ENCODE peak calls at places on chromosomes 11 and 22, in eight cellular contexts. T is aorta, V is heart right ventricle, N is body of pancreas, J is cardiac muscle cell, H is Caco-2, R is lower lobe of right lung, D is MM.1S. M is an unnamed sample.

GRCh38 chr22:36497910-36498669 is 8.8 kb downstream of the FOXRED2 start:
- DNase-seq in T (no peak), V (no peak), N (no peak), J (no peak), H (peak; percentile 24), R (no peak), D (no peak), M (no peak)

GRCh38 chr11:22465620-22466019 is 127.4 kb downstream of the SLC17A6 start:
- DNase-seq in T (no peak), V (no peak), N (no peak), J (no peak), H (no peak), R (no peak), D (no peak), M (peak; percentile 67)

GRCh38 chr11:75078233-75078632 is 18.4 kb downstream of the OR2AT4 start:
- DNase-seq in T (no peak), V (no peak), N (no peak), J (no peak), H (no peak), R (no peak), D (no peak), M (peak; percentile 12)

GRCh38 chr11:132632641-132633124 is 899.6 kb downstream of the OPCML start:
- DNase-seq in T (no peak), V (no peak), N (peak; percentile 16), J (peak; percentile 94), H (no peak), R (no peak), D (no peak), M (peak; percentile 99)

GRCh38 chr11:73389134-73389525 is 12.9 kb downstream of the RELT start:
- DNase-seq in T (no peak), V (no peak), N (no peak), J (no peak), H (no peak), R (no peak), D (no peak), M (no peak)

GRCh38 chr11:119101367-119101758 is 290 bp downstream of the DPAGT1 start:
- DNase-seq in T (no peak), V (no peak), N (no peak), J (no peak), H (no peak), R (no peak), D (peak; percentile 66), M (no peak)

GRCh38 chr11:65208785-65209710 is 27.3 kb downstream of the CAPN1 start:
- DNase-seq in T (no peak), V (no peak), N (no peak), J (no peak), H (no peak), R (no peak), D (no peak), M (no peak)

GRCh38 chr11:3605721-3606324 is 36.0 kb downstream of the ART5 start:
- DNase-seq in T (no peak), V (no peak), N (no peak), J (no peak), H (peak; percentile 54), R (no peak), D (no peak), M (no peak)

GRCh38 chr11:93857413-93858185 is 7.2 kb upstream of the VSTM5 start:
- DNase-seq in T (no peak), V (no peak), N (no peak), J (no peak), H (no peak), R (no peak), D (no peak), M (peak; percentile 29)

GRCh38 chr11:2385156-2386151 is 8.3 kb downstream of the CD81 start:
- DNase-seq in T (no peak), V (peak; percentile 15), N (no peak), J (no peak), H (no peak), R (no peak), D (peak; percentile 61), M (no peak)

GRCh38 chr11:66688561-66689534 is 11.2 kb upstream of the RBM4B start:
- DNase-seq in T (no peak), V (no peak), N (no peak), J (no peak), H (peak; percentile 54), R (no peak), D (no peak), M (no peak)

GRCh38 chr11:124086447-124086846 is 28.8 kb upstream of the VWA5A start:
- DNase-seq in T (no peak), V (no peak), N (no peak), J (no peak), H (no peak), R (no peak), D (no peak), M (no peak)

GRCh38 chr11:122172352-122173073 is 56.5 kb upstream of the BLID start:
- DNase-seq in T (no peak), V (no peak), N (no peak), J (no peak), H (no peak), R (no peak), D (no peak), M (no peak)

GRCh38 chr22:17633998-17634323 is 4.6 kb upstream of the BCL2L13 start:
- DNase-seq in T (no peak), V (no peak), N (no peak), J (no peak), H (no peak), R (no peak), D (no peak), M (no peak)

GRCh38 chr22:20727118-20728015 is 46.5 kb upstream of the SERPIND1 start:
- DNase-seq in T (no peak), V (no peak), N (no peak), J (no peak), H (no peak), R (no peak), D (no peak), M (no peak)

GRCh38 chr22:24948356-24949202 is 2.1 kb upstream of the LHFPL7 start:
- DNase-seq in T (no peak), V (no peak), N (peak; percentile 84), J (no peak), H (no peak), R (no peak), D (no peak), M (no peak)

GRCh38 chr11:569273-569885 is 6.9 kb upstream of the PHRF1 start:
- DNase-seq in T (no peak), V (peak; percentile 78), N (no peak), J (no peak), H (no peak), R (no peak), D (peak; percentile 2), M (no peak)

GRCh38 chr11:102900346-102900745 is 25.6 kb upstream of the MMP12 start:
- DNase-seq in T (no peak), V (no peak), N (no peak), J (no peak), H (no peak), R (no peak), D (no peak), M (no peak)

DNA sequence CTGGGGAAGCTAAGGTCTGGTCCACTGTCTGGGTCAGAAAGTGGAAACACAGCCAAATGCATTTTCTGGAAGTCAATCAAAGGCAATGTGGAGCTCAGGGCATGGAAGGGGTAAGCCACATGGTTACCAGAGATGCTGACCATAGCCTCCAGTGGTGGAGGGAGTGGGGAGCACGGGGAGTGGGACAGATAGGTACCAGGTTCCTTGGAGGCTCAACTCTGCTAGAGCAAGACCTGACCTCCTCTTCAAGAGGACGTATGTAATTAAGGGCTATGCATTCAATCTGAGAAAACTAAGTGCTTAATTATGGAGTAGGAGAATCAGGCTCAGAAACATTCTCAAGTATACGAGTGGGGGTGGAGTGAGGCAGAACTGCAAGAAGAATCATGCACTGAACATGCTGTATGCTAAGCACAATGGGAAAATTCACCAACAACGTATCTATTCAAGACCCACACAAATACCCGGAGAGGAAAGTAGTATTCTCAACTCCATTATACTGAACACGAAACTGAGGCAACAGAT is 65.2 kb upstream of the PHOX2A start:
- DNase-seq in T (no peak), V (no peak), N (no peak), J (no peak), H (no peak), R (no peak), D (no peak), M (no peak)
- H3K4me3 ChIP-seq in T (no peak overlapping the region), V (no peak overlapping the region), N (no peak overlapping the region), J (no peak overlapping the region), H (no peak overlapping the region), R (no peak overlapping the region), D (no peak overlapping the region), M (no peak overlapping the region)

DNA sequence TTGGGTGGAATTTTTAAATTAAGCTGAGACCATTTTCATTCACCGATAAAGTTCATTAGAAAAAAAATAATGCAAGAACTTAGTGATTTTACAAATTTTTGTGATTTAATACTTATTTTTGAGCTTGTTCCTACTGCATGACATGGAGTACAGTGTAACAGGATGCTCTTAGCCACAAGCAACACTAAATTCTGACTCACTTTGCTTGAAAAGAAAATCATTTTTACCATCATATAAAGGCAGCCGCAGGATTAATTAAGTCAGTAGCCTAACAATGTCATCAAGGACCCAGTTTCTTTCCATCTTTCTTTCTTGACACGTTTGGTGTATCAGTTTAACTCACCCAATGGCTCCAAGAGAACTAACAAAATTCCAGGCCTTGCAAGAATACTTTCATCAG is 540.3 kb upstream of the LUZP2 start:
- DNase-seq in T (no peak), V (no peak), N (no peak), J (no peak), H (no peak), R (no peak), D (no peak), M (no peak)
- H3K4me3 ChIP-seq in T (no peak overlapping the region), V (no peak overlapping the region), N (no peak overlapping the region), J (no peak overlapping the region), H (no peak overlapping the region), R (no peak overlapping the region), D (no peak overlapping the region), M (no peak overlapping the region)

GRCh38 chr11:106105986-106106385 is 28.5 kb downstream of the AASDHPPT start:
- DNase-seq in T (no peak), V (no peak), N (no peak), J (no peak), H (no peak), R (no peak), D (no peak), M (no peak)
- H3K4me3 ChIP-seq in T (no peak overlapping the region), V (no peak overlapping the region), N (no peak overlapping the region), J (no peak overlapping the region), H (no peak overlapping the region), R (no peak overlapping the region), D (no peak overlapping the region), M (no peak overlapping the region)

GRCh38 chr22:44848296-44848741 is 95.9 kb downstream of the ARHGAP8 start:
- DNase-seq in T (peak; percentile 8), V (no peak), N (no peak), J (peak; percentile 46), H (no peak), R (no peak), D (no peak), M (no peak)

GRCh38 chr22:44846726-44847275 is 94.4 kb downstream of the ARHGAP8 start:
- DNase-seq in T (peak; percentile 14), V (no peak), N (no peak), J (no peak), H (no peak), R (no peak), D (no peak), M (no peak)

GRCh38 chr22:44845796-44846720 is 93.7 kb downstream of the ARHGAP8 start:
- DNase-seq in T (peak; percentile 39), V (no peak), N (no peak), J (no peak), H (no peak), R (no peak), D (no peak), M (no peak)

GRCh38 chr22:44847892-44848291 is 95.5 kb downstream of the ARHGAP8 start:
- DNase-seq in T (peak; percentile 26), V (no peak), N (no peak), J (no peak), H (no peak), R (no peak), D (no peak), M (no peak)

GRCh38 chr22:44847380-44847779 is 95.0 kb downstream of the ARHGAP8 start:
- DNase-seq in T (peak; percentile 8), V (no peak), N (no peak), J (no peak), H (no peak), R (no peak), D (no peak), M (no peak)
- H3K4me3 ChIP-seq in T (no peak overlapping the region), V (no peak overlapping the region), N (no peak overlapping the region), J (no peak overlapping the region), H (no peak overlapping the region), R (no peak overlapping the region), D (no peak overlapping the region), M (no peak overlapping the region)